ENCODE peak calls at places on chromosomes 16 and 17, in four cellular contexts. One of them, this sample, is unnamed.

GRCh38 chr17:7179317-7180254 is at the start of gene ASGR1:
- DNase-seq in stimulated activated CD8-positive, alpha-beta memory T cell treated with anti-CD3 and anti-CD28 coated beads, Interleukin-4, amount 100 ng/mL, for 24 hours: no peak
- DNase-seq in HL-60: no peak
- DNase-seq in Peyer's patch: no peak
- DNase-seq in this sample: no peak

GRCh38 chr17:79777166-79777843 is 643 bp upstream of the CBX2 start:
- DNase-seq in HL-60: peak; percentile 39
- DNase-seq in stimulated activated CD8-positive, alpha-beta memory T cell treated with anti-CD3 and anti-CD28 coated beads, Interleukin-4, amount 100 ng/mL, for 24 hours: no peak
- DNase-seq in Peyer's patch: no peak
- DNase-seq in this sample: peak; percentile 47

GRCh38 chr17:79624658-79625478 is 14.0 kb upstream of the RBFOX3 start:
- DNase-seq in stimulated activated CD8-positive, alpha-beta memory T cell treated with anti-CD3 and anti-CD28 coated beads, Interleukin-4, amount 100 ng/mL, for 24 hours: no peak
- DNase-seq in Peyer's patch: peak; percentile 47
- DNase-seq in HL-60: no peak
- DNase-seq in this sample: peak; percentile 7

GRCh38 chr16:72025404-72026114 is 17.0 kb downstream of the DHODH start:
- DNase-seq in Peyer's patch: no peak
- DNase-seq in HL-60: no peak
- DNase-seq in stimulated activated CD8-positive, alpha-beta memory T cell treated with anti-CD3 and anti-CD28 coated beads, Interleukin-4, amount 100 ng/mL, for 24 hours: no peak
- DNase-seq in this sample: no peak

GRCh38 chr17:40714473-40714872 is 10.9 kb upstream of the KRT24 start:
- DNase-seq in Peyer's patch: no peak
- DNase-seq in HL-60: no peak
- DNase-seq in stimulated activated CD8-positive, alpha-beta memory T cell treated with anti-CD3 and anti-CD28 coated beads, Interleukin-4, amount 100 ng/mL, for 24 hours: no peak
- DNase-seq in this sample: no peak

GRCh38 chr17:5661486-5662125 is 77.3 kb upstream of the NLRP1 start:
- DNase-seq in Peyer's patch: no peak
- DNase-seq in stimulated activated CD8-positive, alpha-beta memory T cell treated with anti-CD3 and anti-CD28 coated beads, Interleukin-4, amount 100 ng/mL, for 24 hours: no peak
- DNase-seq in HL-60: no peak
- DNase-seq in this sample: no peak

GRCh38 chr17:2700031-2700490 is 11.5 kb downstream of the CLUH start:
- DNase-seq in stimulated activated CD8-positive, alpha-beta memory T cell treated with anti-CD3 and anti-CD28 coated beads, Interleukin-4, amount 100 ng/mL, for 24 hours: no peak
- DNase-seq in HL-60: no peak
- DNase-seq in Peyer's patch: peak; percentile 31
- DNase-seq in this sample: no peak

GRCh38 chr16:12758670-12759558 is 44.8 kb downstream of the CPPED1 start:
- DNase-seq in HL-60: no peak
- DNase-seq in stimulated activated CD8-positive, alpha-beta memory T cell treated with anti-CD3 and anti-CD28 coated beads, Interleukin-4, amount 100 ng/mL, for 24 hours: no peak
- DNase-seq in Peyer's patch: no peak
- DNase-seq in this sample: no peak

GRCh38 chr16:85614338-85615013 is 1.4 kb downstream of the GSE1 start:
- DNase-seq in stimulated activated CD8-positive, alpha-beta memory T cell treated with anti-CD3 and anti-CD28 coated beads, Interleukin-4, amount 100 ng/mL, for 24 hours: no peak
- DNase-seq in HL-60: peak; percentile 5
- DNase-seq in Peyer's patch: no peak
- DNase-seq in this sample: no peak

GRCh38 chr17:57663326-57664070 is 81.6 kb downstream of the CCDC182 start:
- DNase-seq in HL-60: no peak
- DNase-seq in Peyer's patch: no peak
- DNase-seq in stimulated activated CD8-positive, alpha-beta memory T cell treated with anti-CD3 and anti-CD28 coated beads, Interleukin-4, amount 100 ng/mL, for 24 hours: no peak
- DNase-seq in this sample: no peak

GRCh38 chr16:48057085-48057484 is 98.7 kb downstream of the ABCC12 start:
- DNase-seq in HL-60: no peak
- DNase-seq in stimulated activated CD8-positive, alpha-beta memory T cell treated with anti-CD3 and anti-CD28 coated beads, Interleukin-4, amount 100 ng/mL, for 24 hours: no peak
- DNase-seq in Peyer's patch: no peak
- DNase-seq in this sample: no peak

GRCh38 chr16:30757316-30757715 is 4.5 kb downstream of the CFAP119 start:
- DNase-seq in HL-60: no peak
- DNase-seq in Peyer's patch: peak; percentile 31
- DNase-seq in stimulated activated CD8-positive, alpha-beta memory T cell treated with anti-CD3 and anti-CD28 coated beads, Interleukin-4, amount 100 ng/mL, for 24 hours: no peak
- DNase-seq in this sample: peak; percentile 61

GRCh38 chr16:46972971-46973456 is 460 bp downstream of the DNAJA2 start:
- DNase-seq in Peyer's patch: peak; percentile 72
- DNase-seq in stimulated activated CD8-positive, alpha-beta memory T cell treated with anti-CD3 and anti-CD28 coated beads, Interleukin-4, amount 100 ng/mL, for 24 hours: no peak
- DNase-seq in HL-60: no peak
- DNase-seq in this sample: no peak

GRCh38 chr16:70396209-70396904 is 42.5 kb downstream of the ST3GAL2 start:
- DNase-seq in HL-60: peak; percentile 73
- DNase-seq in stimulated activated CD8-positive, alpha-beta memory T cell treated with anti-CD3 and anti-CD28 coated beads, Interleukin-4, amount 100 ng/mL, for 24 hours: no peak
- DNase-seq in Peyer's patch: peak; percentile 66
- DNase-seq in this sample: peak; percentile 59

GRCh38 chr17:77483128-77483598 is 342.4 kb downstream of the SEC14L1 start:
- DNase-seq in Peyer's patch: no peak
- DNase-seq in stimulated activated CD8-positive, alpha-beta memory T cell treated with anti-CD3 and anti-CD28 coated beads, Interleukin-4, amount 100 ng/mL, for 24 hours: no peak
- DNase-seq in HL-60: no peak
- DNase-seq in this sample: no peak

GRCh38 chr16:77585852-77586251 is 136.5 kb upstream of the NUDT7 start:
- DNase-seq in HL-60: no peak
- DNase-seq in stimulated activated CD8-positive, alpha-beta memory T cell treated with anti-CD3 and anti-CD28 coated beads, Interleukin-4, amount 100 ng/mL, for 24 hours: no peak
- DNase-seq in Peyer's patch: no peak
- DNase-seq in this sample: no peak

GRCh38 chr17:586920-587319 is 127.7 kb downstream of the VPS53 start:
- DNase-seq in HL-60: no peak
- DNase-seq in stimulated activated CD8-positive, alpha-beta memory T cell treated with anti-CD3 and anti-CD28 coated beads, Interleukin-4, amount 100 ng/mL, for 24 hours: no peak
- DNase-seq in Peyer's patch: no peak
- DNase-seq in this sample: no peak

GRCh38 chr16:59510008-59510424 is 775.9 kb upstream of the GOT2 start:
- DNase-seq in stimulated activated CD8-positive, alpha-beta memory T cell treated with anti-CD3 and anti-CD28 coated beads, Interleukin-4, amount 100 ng/mL, for 24 hours: no peak
- DNase-seq in HL-60: no peak
- DNase-seq in Peyer's patch: no peak
- DNase-seq in this sample: no peak

GRCh38 chr17:1197781-1198490 is 18.2 kb upstream of the ABR start:
- DNase-seq in Peyer's patch: peak; percentile 72
- DNase-seq in HL-60: peak; percentile 97
- DNase-seq in stimulated activated CD8-positive, alpha-beta memory T cell treated with anti-CD3 and anti-CD28 coated beads, Interleukin-4, amount 100 ng/mL, for 24 hours: peak; percentile 46
- DNase-seq in this sample: peak; percentile 88

GRCh38 chr17:6439951-6440350 is 4.3 kb upstream of the PIMREG start:
- DNase-seq in HL-60: no peak
- DNase-seq in stimulated activated CD8-positive, alpha-beta memory T cell treated with anti-CD3 and anti-CD28 coated beads, Interleukin-4, amount 100 ng/mL, for 24 hours: no peak
- DNase-seq in Peyer's patch: no peak
- DNase-seq in this sample: no peak

GRCh38 chr17:77651983-77652382 is 306.5 kb upstream of the TNRC6C start:
- DNase-seq in HL-60: no peak
- DNase-seq in stimulated activated CD8-positive, alpha-beta memory T cell treated with anti-CD3 and anti-CD28 coated beads, Interleukin-4, amount 100 ng/mL, for 24 hours: no peak
- DNase-seq in Peyer's patch: peak; percentile 6
- DNase-seq in this sample: no peak

GRCh38 chr17:30586818-30587595 is 109.8 kb downstream of the GOSR1 start:
- DNase-seq in Peyer's patch: no peak
- DNase-seq in HL-60: no peak
- DNase-seq in stimulated activated CD8-positive, alpha-beta memory T cell treated with anti-CD3 and anti-CD28 coated beads, Interleukin-4, amount 100 ng/mL, for 24 hours: no peak
- DNase-seq in this sample: no peak

GRCh38 chr17:78109489-78109761 is 19.1 kb downstream of the TMC6 start:
- DNase-seq in HL-60: no peak
- DNase-seq in Peyer's patch: no peak
- DNase-seq in stimulated activated CD8-positive, alpha-beta memory T cell treated with anti-CD3 and anti-CD28 coated beads, Interleukin-4, amount 100 ng/mL, for 24 hours: no peak
- DNase-seq in this sample: no peak

GRCh38 chr16:80932725-80933124 is 74.0 kb downstream of the CMC2 start:
- DNase-seq in HL-60: no peak
- DNase-seq in Peyer's patch: no peak
- DNase-seq in stimulated activated CD8-positive, alpha-beta memory T cell treated with anti-CD3 and anti-CD28 coated beads, Interleukin-4, amount 100 ng/mL, for 24 hours: no peak
- DNase-seq in this sample: peak; percentile 48

GRCh38 chr17:69717214-69717613 is 302.7 kb downstream of the MAP2K6 start:
- DNase-seq in stimulated activated CD8-positive, alpha-beta memory T cell treated with anti-CD3 and anti-CD28 coated beads, Interleukin-4, amount 100 ng/mL, for 24 hours: no peak
- DNase-seq in Peyer's patch: no peak
- DNase-seq in HL-60: no peak
- DNase-seq in this sample: no peak

GRCh38 chr17:81298991-81299733 is 4.1 kb upstream of the SLC38A10 start:
- DNase-seq in Peyer's patch: no peak
- DNase-seq in HL-60: no peak
- DNase-seq in stimulated activated CD8-positive, alpha-beta memory T cell treated with anti-CD3 and anti-CD28 coated beads, Interleukin-4, amount 100 ng/mL, for 24 hours: no peak
- DNase-seq in this sample: no peak

GRCh38 chr16:84673203-84673535 is 24.9 kb downstream of the KLHL36 start:
- DNase-seq in HL-60: peak; percentile 5
- DNase-seq in stimulated activated CD8-positive, alpha-beta memory T cell treated with anti-CD3 and anti-CD28 coated beads, Interleukin-4, amount 100 ng/mL, for 24 hours: no peak
- DNase-seq in Peyer's patch: no peak
- DNase-seq in this sample: no peak

GRCh38 chr17:37743875-37744632 is 805 bp downstream of the HNF1B start:
- DNase-seq in Peyer's patch: peak; percentile 74
- DNase-seq in HL-60: no peak
- DNase-seq in stimulated activated CD8-positive, alpha-beta memory T cell treated with anti-CD3 and anti-CD28 coated beads, Interleukin-4, amount 100 ng/mL, for 24 hours: no peak
- DNase-seq in this sample: no peak

GRCh38 chr17:51154176-51154575 is 817 bp downstream of the NME1 start:
- DNase-seq in stimulated activated CD8-positive, alpha-beta memory T cell treated with anti-CD3 and anti-CD28 coated beads, Interleukin-4, amount 100 ng/mL, for 24 hours: no peak
- DNase-seq in Peyer's patch: no peak
- DNase-seq in HL-60: no peak
- DNase-seq in this sample: no peak

GRCh38 chr17:55116440-55116914 is 147.9 kb downstream of the STXBP4 start:
- DNase-seq in Peyer's patch: no peak
- DNase-seq in stimulated activated CD8-positive, alpha-beta memory T cell treated with anti-CD3 and anti-CD28 coated beads, Interleukin-4, amount 100 ng/mL, for 24 hours: no peak
- DNase-seq in HL-60: no peak
- DNase-seq in this sample: no peak

This sample was measured in testis.